ENCODE peak calls at places on chromosomes 1 and 21, in ten cellular contexts. T is fibroblast of villous mesenchyme, U is GM12865, X is epithelial cell of esophagus, N is lower leg skin, B is body of pancreas, J is neural progenitor cell, Q is ascending aorta, L is left ventricle myocardium inferior, P is prostate gland. S is an unnamed sample.

GRCh38 chr1:209505044-209505443 is 78.5 kb upstream of the CAMK1G start:
- DNase-seq in X (peak; percentile 87), J (no peak), Q (no peak), N (no peak), B (no peak), T (no peak), U (no peak), P (no peak), L (no peak), S (no peak)

GRCh38 chr1:221117133-221117532 is 237.9 kb downstream of the HLX start:
- DNase-seq in L (no peak), T (no peak), U (no peak), Q (no peak), X (no peak), J (no peak), P (no peak), N (no peak), B (no peak), S (no peak)

GRCh38 chr1:112444269-112444668 is 48.3 kb downstream of the CTTNBP2NL start:
- DNase-seq in B (no peak), T (no peak), X (peak; percentile 43), N (no peak), Q (no peak), U (no peak), P (no peak), L (no peak), J (no peak), S (peak; percentile 48)

GRCh38 chr1:9758559-9759121 is 65.1 kb downstream of the CLSTN1 start:
- DNase-seq in P (no peak), L (no peak), J (no peak), Q (no peak), B (no peak), T (no peak), U (no peak), X (peak; percentile 89), N (no peak), S (no peak)

GRCh38 chr1:225835752-225836151 is 25.8 kb downstream of the EPHX1 start:
- DNase-seq in X (no peak), T (no peak), B (peak; percentile 92), P (no peak), Q (no peak), N (no peak), U (no peak), J (no peak), L (peak; percentile 82), S (peak; percentile 58)

GRCh38 chr1:27600500-27601175 is 3.3 kb downstream of the AHDC1 start:
- DNase-seq in J (peak; percentile 79), B (no peak), N (no peak), Q (no peak), X (no peak), T (no peak), L (no peak), U (no peak), P (no peak), S (peak; percentile 53)

GRCh38 chr1:233261206-233261605 is 34.3 kb downstream of the PCNX2 start:
- DNase-seq in T (no peak), Q (no peak), J (no peak), X (peak; percentile 45), N (no peak), B (no peak), P (no peak), U (peak; percentile 28), L (no peak), S (no peak)

GRCh38 chr1:178581351-178581951 is 68.5 kb downstream of the TEX35 start:
- DNase-seq in X (no peak), L (no peak), N (no peak), T (no peak), P (no peak), Q (no peak), J (peak; percentile 91), U (peak; percentile 87), B (no peak), S (no peak)

GRCh38 chr1:212554401-212554800 is 54.2 kb upstream of the ATF3 start:
- DNase-seq in N (no peak), U (no peak), P (no peak), X (no peak), Q (no peak), T (no peak), L (no peak), J (no peak), B (no peak), S (no peak)

GRCh38 chr1:101238681-101239094 is 1.9 kb downstream of the S1PR1 start:
- DNase-seq in P (peak; percentile 63), U (peak; percentile 84), J (peak; percentile 90), T (peak; percentile 87), L (peak; percentile 88), X (peak; percentile 89), N (peak; percentile 81), Q (peak; percentile 52), B (peak; percentile 79), S (peak; percentile 91)

GRCh38 chr1:230922620-230923019 is 54.3 kb upstream of the C1orf198 start:
- DNase-seq in Q (no peak), L (no peak), J (no peak), N (no peak), U (no peak), X (peak; percentile 4), T (peak; percentile 28), B (no peak), P (no peak), S (peak; percentile 58)

GRCh38 chr1:226666714-226667113 is 72.4 kb downstream of the ITPKB start:
- DNase-seq in N (no peak), T (no peak), X (no peak), B (no peak), U (no peak), L (no peak), J (no peak), P (no peak), Q (no peak), S (no peak)

GRCh38 chr1:205535866-205536758 is 31.6 kb downstream of the CDK18 start:
- DNase-seq in N (no peak), P (no peak), L (no peak), J (no peak), Q (no peak), T (no peak), B (no peak), U (no peak), X (no peak), S (no peak)

GRCh38 chr1:201650608-201650933 is 111.6 kb downstream of the NAV1 start:
- DNase-seq in T (no peak), B (no peak), Q (no peak), U (no peak), L (no peak), P (no peak), X (no peak), J (no peak), N (no peak), S (no peak)
- H3K4me3 ChIP-seq in T (peak overlapping the region; percentile 76), B (no peak overlapping the region), Q (peak overlapping the region; percentile 61), U (no peak overlapping the region), L (peak overlapping the region; percentile 82), P (peak overlapping the region; percentile 42), X (peak overlapping the region; percentile 57), J (peak overlapping the region; percentile 58), N (peak overlapping the region; percentile 18), S (peak overlapping the region; percentile 77)

DNA sequence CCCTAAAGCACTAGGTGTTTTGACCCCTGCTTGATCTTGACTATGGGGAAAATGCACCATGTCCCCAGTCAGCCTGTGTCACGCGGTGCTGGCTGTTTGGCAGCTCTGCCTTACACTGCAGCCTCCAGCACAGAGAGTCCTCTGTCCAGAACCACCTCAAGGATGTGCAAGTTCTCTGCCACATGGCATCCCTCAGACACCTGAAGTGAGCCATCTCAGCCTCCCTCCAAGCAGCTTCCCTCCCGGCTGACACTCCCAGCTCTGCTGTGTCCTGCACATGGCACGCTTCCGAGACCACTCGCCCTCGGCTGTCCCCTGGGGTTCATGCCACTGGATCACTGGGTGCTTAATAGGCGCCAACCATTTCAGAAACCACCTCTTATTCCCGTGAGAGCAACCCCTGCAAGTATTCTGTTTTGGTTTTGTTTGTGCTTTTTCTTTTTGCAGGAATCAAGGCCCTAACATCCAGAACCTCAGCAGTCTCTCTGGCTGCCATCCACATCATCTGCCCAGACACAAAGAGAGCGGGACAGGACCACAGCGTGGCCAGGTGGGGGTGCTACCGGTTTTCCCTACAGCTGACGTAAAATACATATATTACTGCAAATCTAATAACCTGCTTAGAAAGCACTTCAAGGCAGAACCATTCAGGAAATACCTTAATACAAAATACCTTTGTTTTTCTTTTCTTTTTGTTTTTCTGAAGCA is 45.7 kb downstream of the CAPZB start:
- DNase-seq in U (peak; percentile 46), B (no peak), T (peak; percentile 50), L (peak; percentile 68), X (no peak), J (peak; percentile 49), N (no peak), Q (no peak), P (peak; percentile 62), S (peak; percentile 75)
- TF ChIP-seq CTCF in U (peak; percentile 29), B (no peak), T (peak; percentile 28), L (peak; percentile 45), X (no peak), J (peak; percentile 58), N (no peak), Q (no peak), P (peak; percentile 35), S (peak; percentile 51)

GRCh38 chr21:31397939-31398338 is 53.9 kb upstream of the TIAM1 start:
- DNase-seq in B (no peak), T (no peak), X (peak; percentile 17), J (peak; percentile 27), N (no peak), U (no peak), Q (no peak), P (no peak), L (no peak), S (no peak)
- H3K4me3 ChIP-seq in B (no peak overlapping the region), T (no peak overlapping the region), X (no peak overlapping the region), J (no peak overlapping the region), N (no peak overlapping the region), U (no peak overlapping the region), Q (no peak overlapping the region), P (no peak overlapping the region), L (no peak overlapping the region), S (no peak overlapping the region)

GRCh38 chr1:23563755-23564374 is 4.6 kb upstream of the ID3 start:
- DNase-seq in Q (no peak), N (no peak), J (no peak), T (no peak), U (no peak), L (no peak), P (no peak), X (no peak), B (no peak), S (no peak)

GRCh38 chr1:23567996-23568607 is 8.8 kb upstream of the ID3 start:
- DNase-seq in J (peak; percentile 92), N (no peak), X (no peak), L (peak; percentile 35), B (peak; percentile 40), T (no peak), U (no peak), Q (no peak), P (no peak), S (peak; percentile 17)

GRCh38 chr1:23567629-23567995 is 8.3 kb upstream of the ID3 start:
- DNase-seq in P (no peak), X (no peak), L (no peak), J (no peak), N (no peak), T (no peak), Q (no peak), U (no peak), B (no peak), S (no peak)

GRCh38 chr1:23568608-23569383 is 9.5 kb upstream of the ID3 start:
- DNase-seq in T (no peak), Q (no peak), X (no peak), N (no peak), U (no peak), B (no peak), J (peak; percentile 69), P (no peak), L (no peak), S (no peak)

DNA sequence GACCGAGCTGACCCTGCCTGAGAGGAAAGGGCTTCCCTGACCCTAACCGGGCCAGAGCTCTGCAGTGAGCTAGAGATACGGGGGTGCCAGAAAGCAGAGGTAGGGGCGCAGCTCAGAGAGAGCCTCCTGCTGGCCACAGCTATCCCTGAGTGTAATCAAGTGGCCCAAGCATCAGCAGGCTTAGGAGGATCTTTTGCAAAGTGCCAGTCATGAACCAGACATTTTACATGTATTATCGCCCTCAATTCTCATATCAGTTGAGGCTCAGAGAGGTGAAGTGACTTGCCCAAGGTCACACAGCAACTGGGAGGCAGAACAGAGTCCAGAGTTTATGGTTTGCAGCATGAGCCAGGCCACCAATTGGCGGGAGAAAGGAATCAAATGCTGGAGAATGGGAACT is 7.0 kb upstream of the ID3 start:
- DNase-seq in J (peak; percentile 29), L (no peak), U (no peak), T (no peak), N (no peak), X (no peak), P (no peak), B (no peak), Q (no peak), S (peak; percentile 24)
- TF ChIP-seq CTCF in J (peak; percentile 40), L (no peak), U (peak; percentile 23), T (peak; percentile 34), N (no peak), X (no peak), P (no peak), B (no peak), Q (no peak), S (peak; percentile 55)